ENCODE peak calls at places on chromosomes 6 and 20, in ten cellular contexts. C is endothelial cell of umbilical vein, M is IMR-90, F is PC-3, B is DND-41, K is neuronal stem cell, V is hepatocyte, Z is GM23248, L is mammary epithelial cell, N is PC-9. G is an unnamed sample.

GRCh38 chr20:626579-626978 is 16.5 kb upstream of the TCF15 start:
- DNase-seq in M (no peak), K (no peak), B (no peak), F (no peak), V (no peak), L (no peak), N (no peak), Z (no peak), C (no peak), G (no peak)

GRCh38 chr6:77015350-77015749 is 447.9 kb downstream of the HTR1B start:
- DNase-seq in K (no peak), Z (peak), C (peak), B (no peak), F (no peak), V (peak), M (peak), N (no peak), L (peak), G (no peak)

GRCh38 chr6:68958327-68958726 is 323.2 kb downstream of the ADGRB3 start:
- DNase-seq in C (no peak), N (no peak), L (no peak), V (no peak), Z (peak), M (no peak), B (no peak), K (no peak), F (peak), G (peak)

GRCh38 chr6:121319112-121319553 is 15.1 kb downstream of the TBC1D32 start:
- DNase-seq in N (no peak), M (peak), C (peak), L (no peak), K (no peak), Z (peak), V (peak), B (no peak), F (peak), G (no peak)

GRCh38 chr6:110856296-110856695 is 18.3 kb upstream of the AMD1 start:
- DNase-seq in C (no peak), F (no peak), M (no peak), B (no peak), Z (no peak), K (no peak), N (no peak), L (no peak), V (no peak), G (no peak)

GRCh38 chr6:41416165-41416837 is 80.9 kb downstream of the NCR2 start:
- DNase-seq in C (no peak), F (no peak), N (no peak), Z (no peak), L (no peak), M (no peak), B (peak), K (no peak), V (no peak), G (no peak)

GRCh38 chr20:22905667-22906066 is 129.4 kb upstream of the SSTR4 start:
- DNase-seq in V (no peak), Z (peak), B (peak), M (no peak), N (no peak), K (no peak), C (no peak), L (no peak), F (no peak), G (no peak)

GRCh38 chr6:38631186-38631783 is 8.4 kb downstream of the BTBD9 start:
- DNase-seq in Z (no peak), F (no peak), L (no peak), M (no peak), B (no peak), V (no peak), K (no peak), C (no peak), N (no peak), G (no peak)

GRCh38 chr6:144063246-144063743 is 32.1 kb downstream of the SF3B5 start:
- DNase-seq in Z (peak), V (peak), F (no peak), B (no peak), C (no peak), M (no peak), N (peak), K (no peak), L (no peak), G (peak)

GRCh38 chr20:3875378-3875974 is 13.7 kb upstream of the PANK2 start:
- DNase-seq in V (no peak), B (no peak), C (no peak), Z (no peak), K (no peak), N (no peak), F (no peak), L (no peak), M (no peak), G (no peak)

GRCh38 chr6:147738089-147738488 is 229.6 kb downstream of the SAMD5 start:
- DNase-seq in Z (no peak), M (no peak), V (peak), N (no peak), F (no peak), L (peak), C (no peak), K (no peak), B (no peak), G (no peak)

GRCh38 chr6:41958022-41958856 is 16.6 kb upstream of the CCND3 start:
- DNase-seq in M (no peak), F (no peak), Z (no peak), L (no peak), V (no peak), B (no peak), C (no peak), N (no peak), K (no peak), G (no peak)

GRCh38 chr6:70108230-70108629 is 194.7 kb downstream of the COL9A1 start:
- DNase-seq in B (no peak), L (peak), F (peak), Z (peak), V (peak), N (no peak), M (peak), K (peak), C (peak), G (peak)

GRCh38 chr6:89413006-89413400 is 930 bp upstream of the RRAGD start:
- DNase-seq in Z (no peak), L (no peak), K (no peak), N (peak), B (no peak), M (no peak), V (no peak), C (no peak), F (no peak), G (no peak)

GRCh38 chr6:161044335-161044734 is 52.8 kb downstream of the MAP3K4 start:
- DNase-seq in F (peak), B (no peak), V (no peak), C (no peak), Z (peak), N (no peak), L (peak), M (peak), K (no peak), G (no peak)

GRCh38 chr6:36139991-36140710 is 9.8 kb downstream of the MAPK13 start:
- DNase-seq in V (no peak), F (no peak), Z (no peak), M (no peak), C (no peak), N (no peak), B (no peak), L (no peak), K (no peak), G (peak)

GRCh38 chr20:2946988-2947961 is 74.0 kb downstream of the PTPRA start:
- DNase-seq in M (peak), F (no peak), K (peak), N (no peak), C (no peak), B (no peak), V (peak), Z (no peak), L (peak), G (no peak)

GRCh38 chr6:91717094-91717493 is 1130.2 kb upstream of the MAP3K7 start:
- DNase-seq in L (no peak), K (no peak), C (no peak), B (no peak), F (no peak), N (no peak), V (no peak), Z (no peak), M (no peak), G (no peak)

GRCh38 chr6:57182017-57182432 is 9.9 kb downstream of the BAG2 start:
- DNase-seq in K (no peak), Z (no peak), F (no peak), L (no peak), N (no peak), B (no peak), V (peak), C (no peak), M (peak), G (no peak)

GRCh38 chr20:44349349-44349748 is 6.2 kb upstream of the HNF4A start:
- DNase-seq in F (no peak), C (no peak), L (no peak), K (no peak), N (no peak), M (no peak), Z (no peak), V (no peak), B (no peak), G (no peak)

GRCh38 chr6:7390218-7390878 is 740 bp downstream of the RIOK1 start:
- DNase-seq in M (peak), L (no peak), K (no peak), N (no peak), Z (no peak), V (no peak), F (no peak), C (no peak), B (peak), G (peak)

GRCh38 chr6:57216235-57217101 is 5.6 kb downstream of the RAB23 start:
- DNase-seq in B (no peak), M (peak), K (no peak), L (peak), N (no peak), C (no peak), Z (peak), V (no peak), F (peak), G (no peak)

GRCh38 chr6:141169419-141169818 is 963.3 kb upstream of the GJE1 start:
- DNase-seq in F (no peak), K (no peak), B (no peak), N (no peak), L (no peak), V (no peak), M (peak), C (no peak), Z (peak), G (no peak)

GRCh38 chr6:45477785-45478184 is 100.1 kb upstream of the SUPT3H start:
- DNase-seq in N (no peak), Z (no peak), V (no peak), F (no peak), M (no peak), B (peak), L (peak), K (no peak), C (no peak), G (no peak)

GRCh38 chr6:19772891-19773290 is 64.3 kb upstream of the ID4 start:
- DNase-seq in F (peak), V (no peak), L (no peak), C (no peak), B (no peak), K (no peak), N (no peak), M (no peak), Z (no peak), G (peak)

GRCh38 chr20:55054443-55054842 is 579.0 kb downstream of the DOK5 start:
- DNase-seq in C (no peak), Z (no peak), B (no peak), M (no peak), K (no peak), V (no peak), F (no peak), L (peak), N (no peak), G (no peak)

GRCh38 chr20:45857114-45857835 is at the start of the genes ACOT8 and ZSWIM3:
- DNase-seq in F (peak), M (peak), Z (peak), B (peak), C (peak), L (peak), K (peak), N (peak), V (peak), G (peak)

GRCh38 chr6:156928126-156928525 is 150.9 kb downstream of the ARID1B start:
- DNase-seq in C (no peak), Z (no peak), B (no peak), L (no peak), M (no peak), V (no peak), N (no peak), F (no peak), K (no peak), G (no peak)

GRCh38 chr6:73085362-73085975 is 139.8 kb downstream of the KHDC1L start:
- DNase-seq in Z (peak), M (peak), K (peak), N (no peak), C (no peak), B (no peak), F (no peak), V (no peak), L (no peak), G (no peak)

GRCh38 chr6:52333840-52334200 is 28.1 kb upstream of the PAQR8 start:
- DNase-seq in Z (no peak), M (no peak), C (no peak), L (peak), B (no peak), V (no peak), N (peak), K (no peak), F (no peak), G (no peak)

DNA sequence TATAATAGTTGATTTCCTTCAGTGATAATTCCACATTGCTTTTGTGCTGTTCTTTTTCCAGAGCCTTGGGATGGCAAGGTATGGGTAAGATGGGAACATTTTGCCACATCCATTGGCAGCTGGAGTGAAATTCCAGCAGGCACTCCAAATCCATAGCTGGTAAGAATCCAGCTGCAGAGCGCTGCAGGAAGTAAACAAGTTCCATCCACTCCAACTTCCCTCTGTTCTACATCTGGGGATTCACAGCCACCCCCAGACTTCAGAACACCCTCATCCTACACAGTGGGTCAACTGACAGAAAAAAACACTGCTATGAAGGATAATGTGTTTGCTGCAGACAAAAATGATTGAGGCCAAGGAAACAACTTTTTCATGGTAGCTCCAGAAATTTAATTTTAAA is 747.8 kb downstream of the MAFB start:
- DNase-seq in K (no peak), C (no peak), L (no peak), N (no peak), F (no peak), M (no peak), B (no peak), Z (no peak), V (no peak), G (no peak)
- H2AFZ ChIP-seq in K (no peak), C (no peak), L (no peak), N (no peak), F (no peak), M (no peak), B (no peak), Z (no peak), V (no peak), G (no peak)

GRCh38 chr6:79570802-79571367 is 33.7 kb upstream of the LCA5 start:
- DNase-seq in K (no peak), V (peak), B (no peak), L (peak), N (no peak), C (peak), M (peak), Z (peak), F (no peak), G (peak)
- H2AFZ ChIP-seq in K (no peak), V (peak), B (no peak), L (peak), N (no peak), C (no peak), M (no peak), Z (no peak), F (no peak), G (no peak)

GRCh38 chr20:38609828-38610227 is 8.2 kb downstream of the ARHGAP40 start:
- DNase-seq in N (no peak), F (no peak), L (no peak), B (no peak), V (no peak), K (no peak), M (no peak), Z (peak), C (no peak), G (no peak)

GRCh38 chr20:38608188-38608587 is 6.6 kb downstream of the ARHGAP40 start:
- DNase-seq in N (no peak), F (no peak), C (no peak), Z (no peak), K (no peak), L (no peak), V (no peak), B (no peak), M (no peak), G (no peak)

GRCh38 chr20:38610521-38610920 is 8.9 kb downstream of the ARHGAP40 start:
- DNase-seq in K (no peak), C (no peak), Z (peak), F (peak), V (no peak), B (no peak), M (peak), L (peak), N (peak), G (no peak)

GRCh38 chr20:38604873-38605303 is 3.3 kb downstream of the ARHGAP40 start:
- DNase-seq in F (peak), M (peak), K (peak), Z (peak), B (no peak), V (peak), C (peak), L (peak), N (peak), G (no peak)

GRCh38 chr20:38607351-38607750 is 5.7 kb downstream of the ARHGAP40 start:
- DNase-seq in L (no peak), B (no peak), Z (no peak), N (no peak), V (no peak), F (no peak), K (no peak), C (no peak), M (no peak), G (no peak)
- H2AFZ ChIP-seq in L (no peak), B (no peak), Z (no peak), N (no peak), V (no peak), F (no peak), K (no peak), C (no peak), M (no peak), G (no peak)

GRCh38 chr6:32189742-32190053 is 304 bp downstream of the PBX2 start:
- DNase-seq in M (no peak), Z (no peak), K (no peak), C (no peak), B (no peak), L (no peak), N (no peak), F (no peak), V (peak), G (no peak)
- H2AFZ ChIP-seq in M (no peak), Z (peak), K (peak), C (no peak), B (peak), L (no peak), N (no peak), F (no peak), V (no peak), G (no peak)

DNA sequence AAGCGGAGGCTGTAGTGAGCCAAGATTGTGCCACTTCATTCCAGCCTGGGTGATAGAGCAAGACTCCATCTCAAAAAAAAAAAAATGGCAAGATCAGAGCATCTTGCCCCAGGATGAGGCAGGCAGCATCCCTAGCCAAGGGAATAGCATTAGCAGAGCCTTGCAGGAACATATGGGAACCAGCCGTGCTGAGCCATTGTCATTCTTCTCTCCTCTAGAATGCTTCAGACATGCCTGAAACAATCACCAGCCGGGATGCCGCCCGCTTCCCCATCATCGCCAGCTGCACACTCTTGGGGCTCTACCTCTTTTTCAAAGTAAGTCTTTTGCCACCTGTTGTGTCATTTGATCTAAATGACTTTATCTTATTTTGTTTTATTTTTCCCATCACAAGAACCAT is 13.0 kb downstream of the HM13 start:
- DNase-seq in N (no peak), C (no peak), K (no peak), V (no peak), L (no peak), F (no peak), Z (no peak), B (no peak), M (no peak), G (no peak)
- H2AFZ ChIP-seq in N (no peak), C (no peak), K (no peak), V (no peak), L (no peak), F (no peak), Z (no peak), B (no peak), M (no peak), G (no peak)

GRCh38 chr6:28544211-28544610 is 18.5 kb downstream of the GPX5 start:
- DNase-seq in F (no peak), N (no peak), M (no peak), Z (no peak), B (no peak), L (no peak), V (no peak), C (no peak), K (no peak), G (no peak)

GRCh38 chr6:28541996-28542395 is 16.3 kb downstream of the GPX5 start:
- DNase-seq in V (no peak), L (no peak), Z (no peak), B (no peak), K (no peak), C (no peak), N (no peak), F (no peak), M (no peak), G (no peak)

GRCh38 chr6:28545955-28546354 is 20.3 kb downstream of the GPX5 start:
- DNase-seq in K (no peak), B (no peak), L (no peak), V (no peak), F (no peak), N (no peak), Z (no peak), C (no peak), M (no peak), G (no peak)

GRCh38 chr6:28543671-28544131 is 18.0 kb downstream of the GPX5 start:
- DNase-seq in L (no peak), N (peak), Z (peak), C (no peak), V (peak), K (peak), B (no peak), F (no peak), M (no peak), G (no peak)

DNA sequence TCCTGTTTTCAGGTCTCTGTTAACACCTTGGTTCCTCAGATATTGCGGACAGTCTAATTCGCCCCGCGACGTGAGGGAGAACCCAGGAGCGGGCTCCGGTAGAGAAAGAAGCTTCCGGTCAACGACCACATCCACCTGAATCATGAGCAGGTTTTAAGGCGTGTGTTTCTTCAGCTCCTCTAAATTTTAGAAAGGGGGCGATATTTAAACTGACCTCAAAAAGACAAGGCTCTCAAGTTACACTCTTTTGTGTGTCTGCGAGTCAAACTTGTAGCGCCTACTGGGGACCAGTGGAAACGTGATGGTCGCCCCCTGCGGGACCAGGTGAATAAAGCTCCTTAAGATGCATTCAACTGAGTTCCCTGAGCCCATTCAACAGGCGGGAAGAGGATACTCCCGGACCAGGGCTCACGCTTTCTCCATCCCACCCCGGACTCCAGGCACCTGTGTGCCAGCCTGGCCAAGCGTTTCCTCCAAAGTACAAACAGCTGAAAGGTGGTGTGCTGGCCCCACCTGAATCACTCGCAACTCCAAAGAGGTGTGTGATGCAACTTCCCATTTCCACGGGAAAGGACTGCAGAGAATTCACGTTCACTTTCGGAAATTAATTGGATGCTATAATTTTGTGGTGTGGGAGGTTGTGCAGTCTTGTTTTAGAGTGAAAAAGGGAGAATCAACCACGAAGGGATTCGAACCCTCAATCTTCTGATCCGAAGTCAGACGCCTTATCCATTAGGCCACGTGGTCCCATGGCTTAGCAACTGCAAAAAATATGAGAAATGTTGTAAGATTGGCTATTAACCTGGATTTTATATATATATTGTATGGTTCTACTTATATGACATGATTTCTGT is 17.0 kb downstream of the GPX5 start:
- DNase-seq in N (peak), Z (peak), B (peak), K (peak), M (peak), C (peak), V (peak), L (peak), F (peak), G (peak)
- H2AFZ ChIP-seq in N (peak), Z (peak), B (no peak), K (peak), M (no peak), C (peak), V (peak), L (peak), F (peak), G (peak)

GRCh38 chr6:139942333-139942732 is 567.9 kb upstream of the CITED2 start:
- DNase-seq in M (no peak), N (no peak), L (no peak), V (no peak), C (no peak), K (no peak), B (no peak), F (no peak), Z (no peak), G (no peak)
- H2AFZ ChIP-seq in M (no peak), N (peak), L (no peak), V (peak), C (no peak), K (peak), B (no peak), F (no peak), Z (peak), G (no peak)